ENCODE peak calls at places on chromosomes 16 and 17, in seven cellular contexts. One of them, this sample, is unnamed.

GRCh38 chr16:85750021-85750826 is 672 bp downstream of the C16orf74 start:
- DNase-seq in KG1: no peak
- DNase-seq in amygdala: no peak
- DNase-seq in NCI-H1105: no peak
- DNase-seq in activated naive CD8-positive, alpha-beta T cell treated with anti-CD3 and anti-CD28 coated beads, Interleukin-2, amount 50 U/mL, for 24 hours: peak; percentile 39
- DNase-seq in bronchial epithelial cell: peak; percentile 61
- DNase-seq in HCEC 1CT: peak; percentile 49
- DNase-seq in this sample: no peak

GRCh38 chr16:51116353-51116752 is 34.7 kb downstream of the SALL1 start:
- DNase-seq in KG1: no peak
- DNase-seq in amygdala: no peak
- DNase-seq in NCI-H1105: no peak
- DNase-seq in activated naive CD8-positive, alpha-beta T cell treated with anti-CD3 and anti-CD28 coated beads, Interleukin-2, amount 50 U/mL, for 24 hours: no peak
- DNase-seq in bronchial epithelial cell: no peak
- DNase-seq in HCEC 1CT: no peak
- DNase-seq in this sample: no peak

GRCh38 chr17:13864551-13864950 is 204.8 kb upstream of the COX10 start:
- DNase-seq in KG1: no peak
- DNase-seq in amygdala: no peak
- DNase-seq in NCI-H1105: no peak
- DNase-seq in activated naive CD8-positive, alpha-beta T cell treated with anti-CD3 and anti-CD28 coated beads, Interleukin-2, amount 50 U/mL, for 24 hours: no peak
- DNase-seq in bronchial epithelial cell: peak; percentile 10
- DNase-seq in HCEC 1CT: peak; percentile 85
- DNase-seq in this sample: no peak

GRCh38 chr17:3808701-3809100 is 7.7 kb upstream of the ITGAE start:
- DNase-seq in KG1: no peak
- DNase-seq in amygdala: no peak
- DNase-seq in NCI-H1105: no peak
- DNase-seq in activated naive CD8-positive, alpha-beta T cell treated with anti-CD3 and anti-CD28 coated beads, Interleukin-2, amount 50 U/mL, for 24 hours: no peak
- DNase-seq in bronchial epithelial cell: peak; percentile 56
- DNase-seq in HCEC 1CT: no peak
- DNase-seq in this sample: no peak

GRCh38 chr16:76614255-76614654 is 337.1 kb downstream of the CNTNAP4 start:
- DNase-seq in KG1: no peak
- DNase-seq in amygdala: peak; percentile 15
- DNase-seq in NCI-H1105: peak; percentile 70
- DNase-seq in activated naive CD8-positive, alpha-beta T cell treated with anti-CD3 and anti-CD28 coated beads, Interleukin-2, amount 50 U/mL, for 24 hours: no peak
- DNase-seq in bronchial epithelial cell: no peak
- DNase-seq in HCEC 1CT: no peak
- DNase-seq in this sample: no peak

GRCh38 chr16:87441886-87442580 is 49.9 kb downstream of the MAP1LC3B start:
- DNase-seq in KG1: no peak
- DNase-seq in amygdala: no peak
- DNase-seq in NCI-H1105: no peak
- DNase-seq in activated naive CD8-positive, alpha-beta T cell treated with anti-CD3 and anti-CD28 coated beads, Interleukin-2, amount 50 U/mL, for 24 hours: no peak
- DNase-seq in bronchial epithelial cell: peak; percentile 8
- DNase-seq in HCEC 1CT: peak; percentile 59
- DNase-seq in this sample: no peak

GRCh38 chr17:65092262-65092661 is 35.7 kb upstream of the GNA13 start:
- DNase-seq in KG1: no peak
- DNase-seq in amygdala: no peak
- DNase-seq in NCI-H1105: no peak
- DNase-seq in activated naive CD8-positive, alpha-beta T cell treated with anti-CD3 and anti-CD28 coated beads, Interleukin-2, amount 50 U/mL, for 24 hours: no peak
- DNase-seq in bronchial epithelial cell: peak; percentile 55
- DNase-seq in HCEC 1CT: peak; percentile 60
- DNase-seq in this sample: no peak

GRCh38 chr17:58329035-58329807 is 626 bp upstream of the TSPOAP1 start:
- DNase-seq in KG1: peak; percentile 92
- DNase-seq in amygdala: peak; percentile 35
- DNase-seq in NCI-H1105: no peak
- DNase-seq in activated naive CD8-positive, alpha-beta T cell treated with anti-CD3 and anti-CD28 coated beads, Interleukin-2, amount 50 U/mL, for 24 hours: peak; percentile 90
- DNase-seq in bronchial epithelial cell: no peak
- DNase-seq in HCEC 1CT: no peak
- DNase-seq in this sample: no peak

GRCh38 chr16:81574168-81574567 is 129.6 kb downstream of the CMIP start:
- DNase-seq in KG1: no peak
- DNase-seq in amygdala: peak; percentile 54
- DNase-seq in NCI-H1105: no peak
- DNase-seq in activated naive CD8-positive, alpha-beta T cell treated with anti-CD3 and anti-CD28 coated beads, Interleukin-2, amount 50 U/mL, for 24 hours: no peak
- DNase-seq in bronchial epithelial cell: no peak
- DNase-seq in HCEC 1CT: no peak
- DNase-seq in this sample: no peak

GRCh38 chr17:29836643-29837042 is 93.4 kb downstream of the SSH2 start:
- DNase-seq in KG1: no peak
- DNase-seq in amygdala: no peak
- DNase-seq in NCI-H1105: no peak
- DNase-seq in activated naive CD8-positive, alpha-beta T cell treated with anti-CD3 and anti-CD28 coated beads, Interleukin-2, amount 50 U/mL, for 24 hours: no peak
- DNase-seq in bronchial epithelial cell: no peak
- DNase-seq in HCEC 1CT: peak; percentile 71
- DNase-seq in this sample: no peak

GRCh38 chr17:63070031-63070430 is 104.0 kb downstream of the TANC2 start:
- DNase-seq in KG1: no peak
- DNase-seq in amygdala: no peak
- DNase-seq in NCI-H1105: no peak
- DNase-seq in activated naive CD8-positive, alpha-beta T cell treated with anti-CD3 and anti-CD28 coated beads, Interleukin-2, amount 50 U/mL, for 24 hours: no peak
- DNase-seq in bronchial epithelial cell: no peak
- DNase-seq in HCEC 1CT: peak; percentile 27
- DNase-seq in this sample: no peak

GRCh38 chr17:3866269-3866668 is 20.2 kb upstream of the NCBP3 start:
- DNase-seq in KG1: no peak
- DNase-seq in amygdala: peak; percentile 37
- DNase-seq in NCI-H1105: no peak
- DNase-seq in activated naive CD8-positive, alpha-beta T cell treated with anti-CD3 and anti-CD28 coated beads, Interleukin-2, amount 50 U/mL, for 24 hours: no peak
- DNase-seq in bronchial epithelial cell: no peak
- DNase-seq in HCEC 1CT: no peak
- DNase-seq in this sample: no peak

GRCh38 chr17:48021964-48022363 is 15.6 kb downstream of the COPZ2 start:
- DNase-seq in KG1: no peak
- DNase-seq in amygdala: no peak
- DNase-seq in NCI-H1105: no peak
- DNase-seq in activated naive CD8-positive, alpha-beta T cell treated with anti-CD3 and anti-CD28 coated beads, Interleukin-2, amount 50 U/mL, for 24 hours: no peak
- DNase-seq in bronchial epithelial cell: no peak
- DNase-seq in HCEC 1CT: no peak
- DNase-seq in this sample: no peak

GRCh38 chr17:75323043-75323591 is 33.9 kb upstream of the SLC25A19 start:
- DNase-seq in KG1: peak; percentile 85
- DNase-seq in amygdala: peak; percentile 78
- DNase-seq in NCI-H1105: peak; percentile 73
- DNase-seq in activated naive CD8-positive, alpha-beta T cell treated with anti-CD3 and anti-CD28 coated beads, Interleukin-2, amount 50 U/mL, for 24 hours: peak; percentile 93
- DNase-seq in bronchial epithelial cell: peak; percentile 80
- DNase-seq in HCEC 1CT: peak; percentile 68
- DNase-seq in this sample: peak; percentile 97

GRCh38 chr17:7490144-7490543 is 6.0 kb downstream of the POLR2A start:
- DNase-seq in KG1: no peak
- DNase-seq in amygdala: no peak
- DNase-seq in NCI-H1105: no peak
- DNase-seq in activated naive CD8-positive, alpha-beta T cell treated with anti-CD3 and anti-CD28 coated beads, Interleukin-2, amount 50 U/mL, for 24 hours: no peak
- DNase-seq in bronchial epithelial cell: no peak
- DNase-seq in HCEC 1CT: no peak
- DNase-seq in this sample: no peak

GRCh38 chr16:86462334-86463084 is 47.8 kb upstream of the FOXF1 start:
- DNase-seq in KG1: no peak
- DNase-seq in amygdala: no peak
- DNase-seq in NCI-H1105: no peak
- DNase-seq in activated naive CD8-positive, alpha-beta T cell treated with anti-CD3 and anti-CD28 coated beads, Interleukin-2, amount 50 U/mL, for 24 hours: no peak
- DNase-seq in bronchial epithelial cell: no peak
- DNase-seq in HCEC 1CT: peak; percentile 98
- DNase-seq in this sample: no peak

GRCh38 chr17:3260600-3260999 is 37.6 kb downstream of the OR3A1 start:
- DNase-seq in KG1: no peak
- DNase-seq in amygdala: no peak
- DNase-seq in NCI-H1105: no peak
- DNase-seq in activated naive CD8-positive, alpha-beta T cell treated with anti-CD3 and anti-CD28 coated beads, Interleukin-2, amount 50 U/mL, for 24 hours: no peak
- DNase-seq in bronchial epithelial cell: no peak
- DNase-seq in HCEC 1CT: no peak
- DNase-seq in this sample: no peak

GRCh38 chr17:81002409-81003361 is 11.0 kb downstream of the CHMP6 start:
- DNase-seq in KG1: no peak
- DNase-seq in amygdala: no peak
- DNase-seq in NCI-H1105: peak; percentile 79
- DNase-seq in activated naive CD8-positive, alpha-beta T cell treated with anti-CD3 and anti-CD28 coated beads, Interleukin-2, amount 50 U/mL, for 24 hours: no peak
- DNase-seq in bronchial epithelial cell: peak; percentile 62
- DNase-seq in HCEC 1CT: peak; percentile 54
- DNase-seq in this sample: peak; percentile 59